ENCODE peak calls at places on chromosomes 3 and 15, in six cellular contexts. O, T, Q, H, C and K are unnamed samples.

GRCh38 chr15:51865291-51865690 is 35.8 kb downstream of the TMOD3 start:
- DNase-seq in C (no peak), O (no peak), T (no peak), Q (no peak), H (no peak), K (no peak)

GRCh38 chr3:1092771-1093170 is at the start of gene CNTN6:
- DNase-seq in C (peak), T (no peak), Q (no peak), H (peak), O (no peak), K (no peak)

GRCh38 chr3:54660599-54661210 is 267.2 kb downstream of the LRTM1 start:
- DNase-seq in C (peak), Q (no peak), T (no peak), O (no peak), H (no peak), K (no peak)

GRCh38 chr3:158696618-158697017 is 24.2 kb upstream of the LXN start:
- DNase-seq in Q (no peak), H (peak), O (no peak), C (no peak), T (peak), K (no peak)

GRCh38 chr3:42094128-42094527 is 3.0 kb downstream of the TRAK1 start:
- DNase-seq in Q (no peak), O (peak), T (no peak), H (no peak), C (no peak), K (no peak)

GRCh38 chr15:57158589-57158988 is 217.7 kb upstream of the CGNL1 start:
- DNase-seq in O (no peak), C (no peak), Q (no peak), T (no peak), H (peak), K (no peak)

GRCh38 chr15:53534105-53534839 is 225.2 kb downstream of the WDR72 start:
- DNase-seq in H (no peak), C (no peak), Q (no peak), O (no peak), T (no peak), K (no peak)

GRCh38 chr15:58469432-58470353 is 37.9 kb downstream of the LIPC start:
- DNase-seq in Q (peak), H (peak), C (peak), T (peak), O (no peak), K (no peak)

GRCh38 chr15:77499087-77499765 is 78.5 kb downstream of the HMG20A start:
- DNase-seq in T (no peak), Q (no peak), C (peak), H (no peak), O (no peak), K (no peak)

GRCh38 chr15:62935300-62936081 is 107.1 kb upstream of the TPM1 start:
- DNase-seq in O (no peak), Q (no peak), C (no peak), T (peak), H (no peak), K (no peak)
- H3K9ac ChIP-seq in O (no peak), Q (no peak), C (no peak), T (no peak), H (no peak), K (no peak)

GRCh38 chr15:76340802-76341365 is 4.3 kb downstream of the ISL2 start:
- DNase-seq in C (peak), O (no peak), H (no peak), T (no peak), Q (peak), K (no peak)

GRCh38 chr15:76342046-76342381 is 5.4 kb downstream of the ISL2 start:
- DNase-seq in T (no peak), C (peak), H (no peak), O (no peak), Q (no peak), K (no peak)

GRCh38 chr15:76341366-76342045 is 4.9 kb downstream of the ISL2 start:
- DNase-seq in O (no peak), C (peak), Q (no peak), H (no peak), T (no peak), K (no peak)

GRCh38 chr15:76343313-76343996 is 6.9 kb downstream of the ISL2 start:
- DNase-seq in T (no peak), O (no peak), Q (no peak), H (no peak), C (peak), K (no peak)

DNA sequence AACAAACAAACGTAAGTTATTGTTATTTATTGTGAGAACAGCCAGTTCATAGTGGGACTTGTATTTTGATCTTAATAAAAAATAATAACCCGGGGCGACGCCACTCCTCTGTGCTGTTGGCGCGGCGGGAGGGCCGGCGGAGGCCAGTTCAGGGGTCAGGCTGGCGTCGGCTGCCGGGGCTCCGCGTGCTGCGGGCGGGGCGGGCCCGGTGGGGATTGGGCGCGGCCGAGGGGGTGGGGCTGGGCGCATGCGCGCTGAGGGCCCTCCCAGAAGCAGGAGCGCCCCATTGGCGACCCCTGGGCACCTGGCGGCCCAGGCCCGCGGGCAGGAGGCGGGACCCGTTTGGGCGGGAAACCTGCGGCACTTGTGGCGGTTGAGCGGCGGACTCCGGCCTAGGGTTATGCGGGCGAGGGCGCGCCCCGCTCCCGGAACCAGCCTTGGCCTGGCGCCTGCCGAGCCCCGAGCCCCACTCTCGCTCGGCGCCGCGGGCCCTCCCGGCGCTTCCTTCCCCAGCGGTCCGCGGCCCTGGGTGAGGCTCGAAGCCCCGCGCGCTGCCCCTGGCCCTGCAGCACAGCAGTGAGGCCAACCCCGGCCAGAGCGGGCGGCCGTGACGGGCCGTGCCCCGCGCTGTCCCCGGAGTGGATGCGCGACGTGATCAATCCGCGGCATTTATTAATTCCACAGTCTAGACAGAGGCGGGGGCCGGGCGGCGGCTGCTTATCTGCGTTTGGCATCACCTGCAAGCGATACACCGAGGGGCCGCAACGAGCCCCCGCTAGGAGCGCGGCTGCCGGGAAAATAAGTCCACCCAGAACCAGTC is 6.0 kb downstream of the ISL2 start:
- DNase-seq in Q (no peak), C (peak), T (no peak), O (no peak), H (no peak), K (no peak)
- H3K9ac ChIP-seq in Q (no peak), C (no peak), T (no peak), O (no peak), H (no peak), K (no peak)

DNA sequence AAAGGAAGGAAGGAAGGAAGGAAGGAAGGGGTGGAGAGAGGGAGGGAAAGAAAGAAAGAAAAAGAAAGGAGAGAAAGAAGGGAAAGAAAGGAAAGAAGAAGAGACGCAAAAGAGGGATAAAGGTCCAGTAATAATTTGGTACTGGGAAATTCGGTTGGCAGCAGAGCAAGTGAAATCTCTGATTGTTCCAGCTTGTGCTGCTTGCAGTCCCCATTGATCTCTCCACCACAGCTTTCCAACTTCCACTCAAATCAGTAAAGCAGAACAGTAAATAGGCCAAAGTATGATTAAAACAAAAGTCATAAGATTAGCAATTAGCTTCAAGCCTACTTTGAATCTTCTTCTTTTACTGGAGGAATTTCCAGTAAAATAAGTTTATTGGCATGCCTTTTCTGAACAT is 357.2 kb downstream of the ROBO1 start:
- DNase-seq in Q (no peak), H (no peak), C (no peak), O (no peak), T (no peak), K (no peak)
- H3K9ac ChIP-seq in Q (no peak), H (no peak), C (no peak), O (no peak), T (no peak), K (no peak)

GRCh38 chr15:93029613-93030429 is 59.2 kb downstream of the RGMA start:
- DNase-seq in O (no peak), Q (peak), T (no peak), H (peak), C (no peak), K (no peak)

GRCh38 chr15:93030430-93031102 is 58.4 kb downstream of the RGMA start:
- DNase-seq in H (peak), C (peak), T (peak), O (peak), Q (peak), K (peak)

GRCh38 chr15:93028111-93028631 is 60.8 kb downstream of the RGMA start:
- DNase-seq in C (no peak), Q (no peak), T (no peak), O (no peak), H (no peak), K (no peak)

GRCh38 chr15:93027413-93027812 is 61.6 kb downstream of the RGMA start:
- DNase-seq in T (no peak), O (no peak), C (no peak), H (no peak), Q (no peak), K (no peak)

GRCh38 chr15:93028632-93029612 is 60.1 kb downstream of the RGMA start:
- DNase-seq in H (peak), C (no peak), T (no peak), O (no peak), Q (peak), K (no peak)
- H3K9ac ChIP-seq in H (peak), C (no peak), T (no peak), O (no peak), Q (no peak), K (no peak)

GRCh38 chr3:52792961-52793695 is 1.5 kb upstream of the ITIH3 start:
- DNase-seq in C (no peak), H (peak), T (no peak), Q (no peak), O (no peak), K (no peak)
- H3K9ac ChIP-seq in C (no peak), H (no peak), T (peak), Q (no peak), O (no peak), K (no peak)

DNA sequence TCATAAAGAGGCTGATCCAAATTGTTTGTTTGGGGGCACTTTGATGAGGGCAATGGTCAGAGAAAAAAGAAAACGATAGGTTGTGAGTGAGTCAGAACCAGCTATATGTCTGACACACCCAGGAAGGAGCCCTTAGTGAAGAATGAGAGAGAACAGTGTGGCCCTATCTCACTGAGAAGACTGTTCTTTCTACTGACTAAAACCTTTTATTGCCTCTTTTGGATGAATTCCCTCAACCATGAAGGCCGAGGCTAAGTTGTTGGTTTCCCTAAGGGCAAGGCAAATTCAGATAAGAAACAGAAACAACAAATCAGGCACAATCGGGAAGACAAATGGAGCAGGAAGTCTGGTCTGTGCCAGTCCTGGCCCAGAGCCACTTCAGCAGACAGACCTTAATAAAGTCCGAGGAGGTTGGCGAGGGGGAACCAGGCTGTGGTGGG is 82.8 kb downstream of the TGFBR2 start:
- DNase-seq in Q (no peak), C (no peak), T (no peak), H (peak), O (no peak), K (no peak)
- H3K9ac ChIP-seq in Q (no peak), C (no peak), T (no peak), H (no peak), O (no peak), K (no peak)

DNA sequence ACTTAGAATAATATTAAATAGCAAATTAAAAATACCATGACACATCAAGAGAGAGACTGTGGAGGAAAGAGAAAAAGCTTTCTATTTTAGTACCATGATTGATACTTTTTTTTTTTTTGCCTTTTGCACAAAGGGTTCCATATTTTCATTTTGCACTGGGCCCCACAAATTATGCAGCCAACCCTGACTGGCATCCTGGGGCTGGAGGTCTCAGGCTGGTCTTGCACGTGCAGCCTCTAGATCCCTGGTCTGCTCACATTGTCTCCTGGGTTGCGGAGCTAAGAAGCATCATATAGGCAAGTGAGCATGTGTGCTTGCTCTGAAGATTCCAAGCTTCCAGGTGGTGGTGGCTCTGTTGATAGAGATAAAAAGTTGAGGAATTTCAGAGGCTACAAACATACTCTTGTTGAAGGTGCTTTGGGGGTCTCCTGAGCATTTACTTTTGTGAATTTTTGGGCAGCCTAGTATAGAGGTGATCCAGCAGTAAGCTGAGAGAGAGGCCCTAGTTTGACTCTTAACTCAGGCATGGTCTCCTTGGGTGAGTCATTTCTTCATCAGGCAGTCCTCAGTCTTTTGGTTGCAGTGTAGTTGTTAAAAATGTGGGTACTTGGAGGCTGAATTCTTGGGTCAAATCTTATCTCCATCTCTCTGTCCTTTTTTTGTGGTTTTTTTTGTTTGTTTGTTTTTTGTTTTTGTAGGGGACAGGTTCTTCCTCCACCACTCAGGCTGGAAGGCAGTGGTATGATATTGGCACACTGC is 31.3 kb downstream of the SMAD3 start:
- DNase-seq in Q (no peak), O (no peak), T (no peak), H (peak), C (no peak), K (no peak)
- H3K9ac ChIP-seq in Q (no peak), O (no peak), T (no peak), H (no peak), C (no peak), K (no peak)

GRCh38 chr15:24772256-24772655 is 96.7 kb downstream of the NPAP1 start:
- DNase-seq in Q (no peak), T (no peak), H (no peak), O (no peak), C (peak), K (no peak)

GRCh38 chr15:24777307-24777706 is 101.7 kb downstream of the NPAP1 start:
- DNase-seq in T (no peak), Q (no peak), O (no peak), H (no peak), C (no peak), K (no peak)

GRCh38 chr15:24772709-24773373 is 97.3 kb downstream of the NPAP1 start:
- DNase-seq in H (peak), T (peak), O (no peak), C (peak), Q (peak), K (no peak)
- H3K9ac ChIP-seq in H (no peak), T (no peak), O (no peak), C (peak), Q (no peak), K (no peak)